ENCODE peak calls at places on chromosome 5, in five cellular contexts. F is activated T-helper 9 cell treated with anti-CD3 and anti-CD28 coated beads, Interleukin-2, amount 50 U/mL, for 16 hours; I is posterior vena cava; H is fibroblast of lung; N is HS-5. Z is an unnamed sample.

GRCh38 chr5:122492675-122493074 is 180.6 kb downstream of the SNCAIP start:
- DNase-seq in F (no peak), N (no peak), H (no peak), I (no peak), Z (no peak)

GRCh38 chr5:168992687-168993086 is 308.3 kb downstream of the SLIT3 start:
- DNase-seq in F (no peak), H (no peak), I (no peak), N (no peak), Z (no peak)

GRCh38 chr5:68465133-68465532 is 249.6 kb downstream of the PIK3R1 start:
- DNase-seq in F (peak), N (no peak), I (no peak), H (no peak), Z (no peak)

GRCh38 chr5:132271251-132272246 is 14.1 kb downstream of the PDLIM4 start:
- DNase-seq in F (no peak), I (no peak), N (no peak), H (no peak), Z (no peak)

GRCh38 chr5:149489605-149490037 is 61.6 kb downstream of the CSNK1A1 start:
- DNase-seq in I (no peak), F (no peak), N (no peak), H (peak), Z (no peak)

GRCh38 chr5:85096426-85096825 is 711.7 kb upstream of the EDIL3 start:
- DNase-seq in N (no peak), H (peak), F (no peak), I (no peak), Z (peak)

GRCh38 chr5:175328687-175329086 is 115.3 kb downstream of the DRD1 start:
- DNase-seq in I (no peak), N (no peak), H (no peak), F (no peak), Z (no peak)

GRCh38 chr5:100634937-100635336 is 99.8 kb downstream of the FAM174A start:
- DNase-seq in I (no peak), N (no peak), H (peak), F (no peak), Z (no peak)

GRCh38 chr5:16763211-16763610 is 146.4 kb upstream of the RETREG1 start:
- DNase-seq in H (no peak), I (no peak), F (no peak), N (no peak), Z (no peak)

GRCh38 chr5:43065384-43066230 is 25.5 kb upstream of the ANXA2R start:
- DNase-seq in I (peak), F (peak), H (peak), N (peak), Z (peak)

GRCh38 chr5:53291528-53291927 is 182.0 kb upstream of the MOCS2 start:
- DNase-seq in I (no peak), F (no peak), H (peak), N (no peak), Z (peak)

GRCh38 chr5:172541119-172541763 is 86.9 kb upstream of the SH3PXD2B start:
- DNase-seq in H (no peak), F (no peak), N (no peak), I (no peak), Z (no peak)

GRCh38 chr5:14086261-14086660 is 56.9 kb upstream of the TRIO start:
- DNase-seq in F (no peak), I (no peak), H (peak), N (no peak), Z (no peak)

GRCh38 chr5:136699661-136700060 is 334.3 kb upstream of the TRPC7 start:
- DNase-seq in N (no peak), H (no peak), F (no peak), I (no peak), Z (no peak)

GRCh38 chr5:33166971-33167370 is 273.8 kb upstream of the TARS1 start:
- DNase-seq in I (no peak), F (no peak), N (no peak), H (no peak), Z (no peak)

GRCh38 chr5:57582578-57583070 is 100.0 kb upstream of the ACTBL2 start:
- DNase-seq in F (no peak), N (no peak), I (no peak), H (no peak), Z (no peak)

GRCh38 chr5:40089269-40089668 is 590.4 kb upstream of the PTGER4 start:
- DNase-seq in N (peak), H (peak), I (no peak), F (no peak), Z (no peak)

GRCh38 chr5:132050136-132050535 is 10.3 kb upstream of the IL3 start:
- DNase-seq in I (peak), F (no peak), N (no peak), H (no peak), Z (no peak)

GRCh38 chr5:96093890-96094381 is 132.3 kb upstream of the ELL2 start:
- DNase-seq in H (no peak), I (no peak), N (no peak), F (no peak), Z (peak)

GRCh38 chr5:28399211-28399610 is 1360.8 kb upstream of the CDH9 start:
- DNase-seq in I (no peak), N (no peak), F (no peak), H (no peak), Z (no peak)

GRCh38 chr5:181181650-181182565 is 23.1 kb downstream of the TRIM7 start:
- DNase-seq in H (peak), N (no peak), I (peak), F (peak), Z (peak)

GRCh38 chr5:135396459-135397055 is 2.5 kb downstream of the MACROH2A1 start:
- DNase-seq in I (no peak), N (no peak), H (no peak), F (no peak), Z (no peak)

GRCh38 chr5:34756781-34757624 is 82.0 kb upstream of the TTC23L start:
- DNase-seq in I (no peak), N (no peak), F (no peak), H (peak), Z (no peak)

GRCh38 chr5:6282360-6282759 is 96.0 kb downstream of the MED10 start:
- DNase-seq in I (no peak), H (no peak), F (no peak), N (no peak), Z (no peak)

Z was measured in NCI-H226.